ENCODE peak calls at places on chromosomes 5 and 9, in eight cellular contexts. W is ELR, K is activated T-cell treated with anti-CD3 and anti-CD28 coated beads for 1 hour, N is epithelial cell of prostate, H is Panc1, I is AG08395, M is left lobe of liver, O is T-helper 2 cell. R is an unnamed sample.

GRCh38 chr9:86449246-86449645 is 95.0 kb upstream of the TUT7 start:
- DNase-seq in W (no peak), K (no peak), N (no peak), H (no peak), I (no peak), M (no peak), O (no peak), R (no peak)

GRCh38 chr5:150219142-150219541 is 29.3 kb downstream of the SLC6A7 start:
- DNase-seq in W (no peak), K (no peak), N (no peak), H (no peak), I (peak), M (no peak), O (no peak), R (no peak)

GRCh38 chr9:136024696-136025316 is 63.6 kb upstream of the UBAC1 start:
- DNase-seq in W (no peak), K (no peak), N (no peak), H (no peak), I (no peak), M (peak), O (no peak), R (no peak)

GRCh38 chr5:16935271-16936149 is 578 bp downstream of the MYO10 start:
- DNase-seq in W (peak), K (no peak), N (peak), H (no peak), I (no peak), M (peak), O (no peak), R (no peak)

GRCh38 chr5:34490501-34491250 is 165.5 kb upstream of the RAI14 start:
- DNase-seq in W (no peak), K (no peak), N (no peak), H (no peak), I (no peak), M (no peak), O (no peak), R (no peak)

GRCh38 chr5:14744296-14745187 is 80.0 kb downstream of the OTULIN start:
- DNase-seq in W (no peak), K (no peak), N (no peak), H (no peak), I (no peak), M (no peak), O (no peak), R (no peak)

GRCh38 chr9:80664327-80665210 is 1024.8 kb downstream of the TLE1 start:
- DNase-seq in W (peak), K (no peak), N (no peak), H (no peak), I (no peak), M (no peak), O (no peak), R (no peak)

GRCh38 chr9:120386390-120387131 is 193.4 kb downstream of the CDK5RAP2 start:
- DNase-seq in W (no peak), K (no peak), N (no peak), H (no peak), I (no peak), M (peak), O (no peak), R (no peak)

GRCh38 chr9:108275906-108276305 is 579.9 kb downstream of the ACTL7B start:
- DNase-seq in W (no peak), K (no peak), N (no peak), H (no peak), I (no peak), M (no peak), O (no peak), R (no peak)

GRCh38 chr9:132472199-132472598 is 62.2 kb downstream of the CFAP77 start:
- DNase-seq in W (no peak), K (no peak), N (no peak), H (no peak), I (no peak), M (no peak), O (no peak), R (no peak)

R was measured in CD8-positive, alpha-beta T cell.